ENCODE peak calls at places on chromosomes 1 and 21, in eight cellular contexts. S is stomach, P is tibial artery, H is NB4, R is BE2C, D is mammary epithelial cell, Y is OCI-LY7, G is heart right ventricle. L is an unnamed sample.

GRCh38 chr1:26838474-26839338 is 12.2 kb downstream of the ZDHHC18 start:
- DNase-seq in S (no peak), P (no peak), H (no peak), R (no peak), D (peak), Y (no peak), G (no peak), L (no peak)

GRCh38 chr1:64826991-64827390 is 82.1 kb downstream of the RAVER2 start:
- DNase-seq in S (no peak), P (no peak), H (no peak), R (no peak), D (no peak), Y (no peak), G (no peak), L (no peak)

GRCh38 chr1:117942293-117942692 is 12.8 kb downstream of the WDR3 start:
- DNase-seq in S (no peak), P (no peak), H (no peak), R (no peak), D (no peak), Y (no peak), G (no peak), L (no peak)

GRCh38 chr1:1216770-1217620 is 3.0 kb upstream of the TNFRSF4 start:
- DNase-seq in S (no peak), P (no peak), H (no peak), R (no peak), D (no peak), Y (no peak), G (no peak), L (no peak)

GRCh38 chr1:60848583-60849188 is 233.7 kb upstream of the NFIA start:
- DNase-seq in S (no peak), P (no peak), H (peak), R (no peak), D (peak), Y (peak), G (no peak), L (no peak)

GRCh38 chr1:6244401-6245054 is 549 bp downstream of the HES3 start:
- DNase-seq in S (no peak), P (no peak), H (no peak), R (no peak), D (no peak), Y (no peak), G (no peak), L (no peak)

GRCh38 chr21:41715649-41716321 is 51.1 kb downstream of the RIPK4 start:
- DNase-seq in S (no peak), P (no peak), H (no peak), R (no peak), D (peak), Y (no peak), G (no peak), L (no peak)

GRCh38 chr1:195530961-195531360 is 1077.3 kb downstream of the KCNT2 start:
- DNase-seq in S (no peak), P (no peak), H (no peak), R (no peak), D (no peak), Y (no peak), G (no peak), L (no peak)

GRCh38 chr1:178528219-178528962 is 15.5 kb downstream of the TEX35 start:
- DNase-seq in S (peak), P (peak), H (no peak), R (no peak), D (no peak), Y (no peak), G (no peak), L (no peak)

DNA sequence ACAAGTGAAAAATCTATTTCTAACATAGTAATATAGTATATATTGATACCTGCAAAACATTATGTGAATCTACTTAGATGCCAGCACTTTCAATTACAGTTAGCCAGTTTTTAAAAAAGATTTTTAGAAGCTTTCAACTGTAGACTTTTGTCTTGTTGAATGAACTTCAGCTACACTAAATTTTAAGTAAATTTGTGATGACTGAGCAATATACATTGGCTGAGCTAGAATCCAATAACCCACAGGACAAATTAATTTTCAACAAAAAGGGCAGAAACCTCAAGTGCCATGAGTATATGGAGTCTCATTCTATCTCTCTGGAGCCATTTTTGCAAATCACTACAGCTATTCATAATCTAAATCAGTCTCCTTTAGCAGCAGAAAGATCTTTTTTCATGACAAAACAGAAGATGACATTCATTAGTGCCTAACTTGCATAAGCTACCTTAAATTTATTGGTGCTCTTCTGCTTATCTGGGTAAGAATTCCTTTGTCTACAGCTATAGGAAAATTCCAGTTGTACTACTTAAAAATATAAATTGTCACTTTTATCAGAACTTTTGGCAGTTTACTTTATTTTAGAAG is 100.3 kb downstream of the ATG4C start:
- DNase-seq in S (no peak), P (no peak), H (no peak), R (no peak), D (no peak), Y (no peak), G (no peak), L (no peak)
- H3K4me3 ChIP-seq in S (no peak), P (no peak), H (no peak), R (no peak), D (no peak), Y (no peak), G (no peak), L (no peak)

GRCh38 chr1:155984341-155984740 is 6.0 kb upstream of the ARHGEF2 start:
- DNase-seq in S (no peak), P (no peak), H (no peak), R (no peak), D (no peak), Y (no peak), G (no peak), L (no peak)

GRCh38 chr1:155983191-155984023 is 5.1 kb upstream of the ARHGEF2 start:
- DNase-seq in S (no peak), P (peak), H (no peak), R (no peak), D (peak), Y (peak), G (peak), L (peak)

GRCh38 chr1:155981266-155982088 is 3.1 kb upstream of the ARHGEF2 start:
- DNase-seq in S (no peak), P (peak), H (peak), R (no peak), D (no peak), Y (peak), G (no peak), L (no peak)

GRCh38 chr1:155979525-155980343 is 1.4 kb upstream of the ARHGEF2 start:
- DNase-seq in S (no peak), P (peak), H (peak), R (no peak), D (peak), Y (peak), G (peak), L (no peak)

DNA sequence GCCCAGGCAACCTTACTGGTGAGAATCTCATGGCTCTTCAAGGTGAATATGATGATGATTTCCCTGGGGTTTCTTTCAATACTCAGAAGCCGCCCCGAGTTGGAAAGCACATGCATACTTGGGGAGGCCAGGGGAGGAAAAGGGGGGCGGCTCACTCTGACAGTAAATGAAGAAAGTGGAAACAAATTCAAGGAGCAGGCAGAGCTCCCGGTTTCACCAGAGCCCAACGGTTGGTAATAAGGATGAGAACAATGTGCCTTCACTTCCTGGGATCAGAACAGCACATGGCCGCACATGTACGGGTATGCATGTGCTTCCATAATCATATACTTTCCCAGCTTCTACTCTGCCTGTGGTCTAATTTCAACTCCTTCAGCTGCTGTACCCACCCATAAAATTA is 3.8 kb upstream of the ARHGEF2 start:
- DNase-seq in S (no peak), P (no peak), H (no peak), R (no peak), D (no peak), Y (no peak), G (no peak), L (no peak)
- H3K4me3 ChIP-seq in S (no peak), P (peak), H (no peak), R (peak), D (no peak), Y (peak), G (peak), L (peak)

DNA sequence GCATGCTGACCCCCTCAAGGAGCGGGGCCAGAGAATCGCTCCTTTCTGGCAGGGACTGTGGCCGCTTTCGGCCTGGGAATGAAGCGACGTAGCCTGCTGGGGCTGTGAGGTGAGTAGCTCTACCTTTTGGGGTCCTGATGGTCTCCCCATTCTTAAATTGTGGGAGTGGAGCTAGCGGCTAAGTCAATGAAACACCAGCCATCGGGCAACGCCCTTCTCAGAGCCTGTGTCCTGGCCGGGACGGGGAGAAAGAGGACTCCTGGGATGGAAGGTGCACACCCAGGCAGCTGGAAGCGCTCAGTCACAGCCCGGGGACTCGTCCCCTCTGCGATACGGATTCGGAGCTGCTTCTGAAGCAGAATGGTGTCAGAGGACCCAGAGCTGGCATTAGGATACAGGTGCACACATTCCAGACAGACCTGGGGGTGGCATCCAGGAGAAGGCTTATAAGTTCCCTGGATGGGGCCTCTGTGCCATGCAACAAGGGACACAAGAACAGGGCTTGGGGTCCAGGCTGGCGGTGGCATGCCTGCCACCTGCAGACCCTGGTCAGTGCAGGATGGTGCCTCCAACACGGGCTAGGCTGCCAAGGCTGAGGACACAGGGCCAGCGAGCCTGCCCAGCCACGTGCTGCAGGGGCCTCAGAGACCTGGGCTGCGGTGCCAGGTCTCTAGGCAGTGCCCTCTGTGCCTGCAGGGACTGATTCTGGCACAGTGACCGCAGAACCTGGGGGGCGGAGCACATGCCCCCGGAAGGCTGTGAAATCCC is 945 bp upstream of the WNT9A start:
- DNase-seq in S (peak), P (no peak), H (no peak), R (no peak), D (peak), Y (no peak), G (no peak), L (no peak)
- H3K4me3 ChIP-seq in S (peak), P (peak), H (no peak), R (no peak), D (peak), Y (no peak), G (peak), L (peak)

DNA sequence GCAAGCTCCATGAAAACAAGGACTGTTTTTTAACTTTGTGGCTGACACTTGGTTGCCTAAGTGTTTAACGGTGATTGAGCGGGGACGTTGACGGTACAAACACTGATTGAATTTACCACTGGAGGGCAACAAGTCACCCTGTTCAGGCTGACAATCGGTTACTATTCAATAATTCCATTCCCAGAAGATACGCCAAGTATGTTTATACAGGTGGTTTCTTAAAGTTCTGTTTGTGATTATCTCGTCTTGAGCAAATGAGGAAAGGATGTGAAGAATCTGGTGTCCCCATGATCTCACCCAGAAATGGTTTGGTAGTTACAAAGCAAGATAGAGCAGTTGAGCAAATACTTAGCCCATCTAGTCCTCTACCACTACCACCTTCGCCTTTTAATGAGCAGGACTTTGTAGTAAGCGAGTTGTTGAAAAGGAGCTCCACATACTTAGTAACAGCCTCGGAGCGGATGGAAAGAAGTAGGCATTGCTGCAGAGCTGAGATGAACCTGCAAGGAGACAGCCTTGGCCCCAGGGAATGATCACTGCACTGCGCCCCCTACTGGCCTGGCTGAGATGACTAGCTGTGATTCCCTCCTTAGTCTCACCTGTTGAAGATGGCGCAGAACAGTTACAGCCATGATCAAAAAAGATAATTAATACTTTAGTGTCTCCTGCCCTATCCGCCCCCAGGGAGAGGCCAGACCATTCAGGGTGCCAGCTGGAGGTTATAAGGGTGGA is 36.3 kb downstream of the IFNAR1 start:
- DNase-seq in S (peak), P (peak), H (peak), R (peak), D (peak), Y (peak), G (peak), L (peak)
- H3K4me3 ChIP-seq in S (peak), P (no peak), H (peak), R (peak), D (peak), Y (peak), G (peak), L (no peak)

GRCh38 chr1:16015491-16015890 is 2.4 kb downstream of the HSPB7 start:
- DNase-seq in S (no peak), P (no peak), H (no peak), R (no peak), D (no peak), Y (no peak), G (no peak), L (no peak)
- H3K4me3 ChIP-seq in S (peak), P (peak), H (no peak), R (no peak), D (no peak), Y (no peak), G (peak), L (no peak)

DNA sequence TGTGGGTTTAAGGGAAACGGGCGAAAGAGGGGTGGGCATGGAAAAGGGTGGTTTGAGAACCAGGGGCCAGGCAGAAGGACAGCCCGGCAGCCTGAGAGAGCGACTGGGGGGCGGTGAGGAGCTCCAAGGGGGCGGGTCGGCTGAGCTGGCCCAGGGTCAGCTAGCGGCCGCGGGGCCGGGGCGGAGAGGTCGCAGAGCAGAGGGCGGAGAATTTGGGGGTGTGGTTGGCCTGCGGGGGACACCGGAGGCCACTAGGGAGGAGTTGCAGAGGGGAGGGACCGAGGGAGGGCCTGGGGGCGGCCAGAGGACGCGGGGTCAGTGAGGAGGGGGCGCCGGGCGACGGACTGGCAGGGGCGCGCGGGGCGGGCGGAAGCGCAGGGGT is 54.7 kb downstream of the NDUFS5 start:
- DNase-seq in S (no peak), P (no peak), H (no peak), R (no peak), D (no peak), Y (no peak), G (no peak), L (no peak)
- H3K4me3 ChIP-seq in S (peak), P (peak), H (no peak), R (no peak), D (peak), Y (no peak), G (peak), L (peak)

GRCh38 chr1:212288614-212289013 is 3.4 kb downstream of the PPP2R5A start:
- DNase-seq in S (no peak), P (no peak), H (no peak), R (no peak), D (peak), Y (no peak), G (no peak), L (peak)
- H3K4me3 ChIP-seq in S (peak), P (peak), H (peak), R (no peak), D (no peak), Y (peak), G (no peak), L (no peak)

GRCh38 chr1:155062702-155063411 is 683 bp upstream of the EFNA4 start:
- DNase-seq in S (peak), P (no peak), H (no peak), R (peak), D (no peak), Y (peak), G (no peak), L (no peak)

GRCh38 chr1:155063550-155064108 is at the start of gene EFNA4:
- DNase-seq in S (peak), P (peak), H (peak), R (peak), D (peak), Y (peak), G (peak), L (peak)

GRCh38 chr1:155062151-155062686 is 1.3 kb upstream of the EFNA4 start:
- DNase-seq in S (no peak), P (no peak), H (no peak), R (peak), D (no peak), Y (peak), G (no peak), L (no peak)

GRCh38 chr1:155064109-155064812 is 721 bp downstream of the EFNA4 start:
- DNase-seq in S (no peak), P (no peak), H (peak), R (peak), D (no peak), Y (peak), G (no peak), L (peak)

GRCh38 chr1:155064813-155065436 is 1.4 kb downstream of the EFNA4 start:
- DNase-seq in S (no peak), P (no peak), H (no peak), R (no peak), D (no peak), Y (no peak), G (no peak), L (no peak)
- H3K4me3 ChIP-seq in S (no peak), P (no peak), H (no peak), R (no peak), D (no peak), Y (peak), G (no peak), L (no peak)